ENCODE peak calls at places on chromosomes 13 and 19, in four cellular contexts. One of them, this sample, is unnamed. For H3K27me3, the result is how much of the 10 kb centered on the place peaks cover.

GRCh38 chr19:14985133-14985532 is 5.5 kb upstream of the SLC1A6 start:
- DNase-seq in esophagus muscularis mucosa: no peak
- DNase-seq in NT2/D1: no peak
- DNase-seq in upper lobe of left lung: no peak
- DNase-seq in this sample: no peak

GRCh38 chr19:29752450-29753025 is 37.5 kb upstream of the C19orf12 start:
- DNase-seq in esophagus muscularis mucosa: no peak
- DNase-seq in upper lobe of left lung: no peak
- DNase-seq in NT2/D1: no peak
- DNase-seq in this sample: no peak

GRCh38 chr13:45143346-45143751 is 23.0 kb downstream of the GTF2F2 start:
- DNase-seq in esophagus muscularis mucosa: no peak
- DNase-seq in NT2/D1: no peak
- DNase-seq in upper lobe of left lung: no peak
- DNase-seq in this sample: no peak

GRCh38 chr19:17226002-17226933 is at the start of gene OCEL1:
- DNase-seq in NT2/D1: peak
- DNase-seq in esophagus muscularis mucosa: peak
- DNase-seq in upper lobe of left lung: peak
- DNase-seq in this sample: peak

GRCh38 chr19:6833166-6833790 is 54.1 kb upstream of the ADGRE1 start:
- DNase-seq in upper lobe of left lung: no peak
- DNase-seq in esophagus muscularis mucosa: no peak
- DNase-seq in NT2/D1: no peak
- DNase-seq in this sample: no peak

GRCh38 chr19:53101518-53101917 is 1.7 kb downstream of the ZNF160 start:
- DNase-seq in upper lobe of left lung: no peak
- DNase-seq in NT2/D1: no peak
- DNase-seq in esophagus muscularis mucosa: no peak
- DNase-seq in this sample: no peak

GRCh38 chr19:45668342-45668871 is 386 bp downstream of the GIPR start:
- DNase-seq in NT2/D1: no peak
- DNase-seq in upper lobe of left lung: peak
- DNase-seq in esophagus muscularis mucosa: no peak
- DNase-seq in this sample: no peak

GRCh38 chr13:43269037-43269476 is 245.7 kb downstream of the DNAJC15 start:
- DNase-seq in esophagus muscularis mucosa: peak
- DNase-seq in NT2/D1: no peak
- DNase-seq in upper lobe of left lung: no peak
- DNase-seq in this sample: no peak

GRCh38 chr19:46574533-46574932 is 26.6 kb upstream of the CALM3 start:
- DNase-seq in upper lobe of left lung: no peak
- DNase-seq in esophagus muscularis mucosa: no peak
- DNase-seq in NT2/D1: no peak
- DNase-seq in this sample: no peak

DNA sequence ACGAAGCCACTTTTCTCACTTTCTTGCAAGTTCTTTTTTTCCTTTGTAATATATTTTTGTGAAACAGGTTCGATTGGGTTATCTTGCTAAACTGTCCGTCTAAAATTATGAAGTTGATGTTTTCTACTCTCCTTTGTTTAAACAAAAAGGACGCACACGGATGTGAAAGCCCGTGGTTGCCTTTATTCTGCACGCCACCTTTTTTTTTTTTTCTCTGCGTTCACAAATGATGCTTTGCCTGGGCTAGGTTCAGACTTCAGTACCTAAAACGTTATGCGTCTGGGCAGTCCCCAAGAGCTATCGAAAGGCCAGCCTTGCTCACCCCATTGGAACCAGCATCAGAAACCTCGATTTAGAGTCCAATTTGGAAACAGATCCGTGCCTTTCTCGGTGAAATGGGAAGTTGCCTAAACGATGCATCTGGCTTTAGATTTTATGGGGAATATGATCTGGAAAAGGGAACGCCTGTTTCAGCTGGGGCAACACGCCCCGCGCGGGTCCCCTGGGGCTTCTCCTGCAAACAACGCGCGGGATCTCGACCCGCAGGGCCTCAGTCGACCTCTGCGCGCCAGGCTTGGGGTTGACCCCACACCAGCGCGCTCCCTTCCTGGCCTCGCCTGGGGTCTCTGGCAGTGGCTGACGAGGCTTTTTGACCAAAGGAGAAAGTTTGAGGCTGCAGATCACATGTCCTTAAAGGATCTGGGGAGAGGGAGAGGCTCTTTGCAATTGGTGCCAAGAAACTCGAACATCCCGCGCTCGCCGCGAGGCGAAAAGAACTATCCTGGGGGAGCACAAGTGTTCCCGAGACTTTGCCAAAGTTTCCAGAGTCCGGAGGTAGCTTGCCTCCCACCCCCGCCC is 114.0 kb downstream of the KCNRG start:
- DNase-seq in NT2/D1: no peak
- DNase-seq in upper lobe of left lung: peak
- DNase-seq in esophagus muscularis mucosa: no peak
- DNase-seq in this sample: no peak
- H3K27me3 ChIP-seq in NT2/D1: half or more
- H3K27me3 ChIP-seq in upper lobe of left lung: under half
- H3K27me3 ChIP-seq in esophagus muscularis mucosa: under half
- H3K27me3 ChIP-seq in this sample: half or more

GRCh38 chr19:13633522-13633922 is 127.2 kb upstream of the CACNA1A start:
- DNase-seq in NT2/D1: no peak
- DNase-seq in esophagus muscularis mucosa: no peak
- DNase-seq in upper lobe of left lung: no peak
- DNase-seq in this sample: no peak

GRCh38 chr19:13637664-13638063 is 126.7 kb upstream of the MRI1 start:
- DNase-seq in upper lobe of left lung: no peak
- DNase-seq in esophagus muscularis mucosa: no peak
- DNase-seq in NT2/D1: no peak
- DNase-seq in this sample: no peak

GRCh38 chr19:13629687-13630357 is 123.5 kb upstream of the CACNA1A start:
- DNase-seq in NT2/D1: no peak
- DNase-seq in upper lobe of left lung: no peak
- DNase-seq in esophagus muscularis mucosa: no peak
- DNase-seq in this sample: no peak

GRCh38 chr19:13634658-13635057 is 128.4 kb upstream of the CACNA1A start:
- DNase-seq in esophagus muscularis mucosa: no peak
- DNase-seq in NT2/D1: no peak
- DNase-seq in upper lobe of left lung: no peak
- DNase-seq in this sample: no peak

GRCh38 chr19:13633109-13633508 is 126.8 kb upstream of the CACNA1A start:
- DNase-seq in esophagus muscularis mucosa: no peak
- DNase-seq in upper lobe of left lung: no peak
- DNase-seq in NT2/D1: no peak
- DNase-seq in this sample: no peak
- H3K27me3 ChIP-seq in esophagus muscularis mucosa: under half
- H3K27me3 ChIP-seq in upper lobe of left lung: under half
- H3K27me3 ChIP-seq in NT2/D1: under half
- H3K27me3 ChIP-seq in this sample: under half

DNA sequence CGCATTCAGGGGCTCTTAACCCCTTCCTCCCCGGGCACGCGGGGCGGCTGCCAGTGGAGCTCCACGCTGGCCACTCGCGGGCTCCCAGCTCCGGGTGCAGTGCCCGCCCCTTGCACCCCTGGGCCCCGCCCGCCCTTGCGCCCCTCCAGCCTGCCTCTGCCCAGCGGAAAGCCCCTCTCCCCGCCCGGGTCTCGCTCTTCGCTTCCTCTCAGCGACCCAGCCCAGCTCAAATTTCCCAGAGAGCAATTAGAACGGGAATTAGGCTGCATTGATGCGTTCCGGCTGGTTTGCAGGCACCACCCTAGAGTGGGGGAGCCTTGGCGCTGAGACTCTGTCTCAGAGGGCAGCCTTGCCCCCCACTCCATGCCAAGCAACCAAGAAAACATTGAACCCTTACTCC is 1.8 kb upstream of the GSX1 start:
- DNase-seq in esophagus muscularis mucosa: no peak
- DNase-seq in NT2/D1: no peak
- DNase-seq in upper lobe of left lung: peak
- DNase-seq in this sample: no peak
- H3K27me3 ChIP-seq in esophagus muscularis mucosa: under half
- H3K27me3 ChIP-seq in NT2/D1: half or more
- H3K27me3 ChIP-seq in upper lobe of left lung: under half
- H3K27me3 ChIP-seq in this sample: under half

GRCh38 chr13:108734676-108735075 is 105.3 kb downstream of the MYO16 start:
- DNase-seq in esophagus muscularis mucosa: no peak
- DNase-seq in upper lobe of left lung: no peak
- DNase-seq in NT2/D1: peak
- DNase-seq in this sample: no peak
- H3K27me3 ChIP-seq in esophagus muscularis mucosa: under half
- H3K27me3 ChIP-seq in upper lobe of left lung: under half
- H3K27me3 ChIP-seq in NT2/D1: under half
- H3K27me3 ChIP-seq in this sample: under half

GRCh38 chr19:35620001-35620400 is 7.5 kb downstream of the HAUS5 start:
- DNase-seq in NT2/D1: no peak
- DNase-seq in upper lobe of left lung: peak
- DNase-seq in esophagus muscularis mucosa: no peak
- DNase-seq in this sample: no peak
- H3K27me3 ChIP-seq in NT2/D1: under half
- H3K27me3 ChIP-seq in upper lobe of left lung: under half
- H3K27me3 ChIP-seq in esophagus muscularis mucosa: under half
- H3K27me3 ChIP-seq in this sample: under half

DNA sequence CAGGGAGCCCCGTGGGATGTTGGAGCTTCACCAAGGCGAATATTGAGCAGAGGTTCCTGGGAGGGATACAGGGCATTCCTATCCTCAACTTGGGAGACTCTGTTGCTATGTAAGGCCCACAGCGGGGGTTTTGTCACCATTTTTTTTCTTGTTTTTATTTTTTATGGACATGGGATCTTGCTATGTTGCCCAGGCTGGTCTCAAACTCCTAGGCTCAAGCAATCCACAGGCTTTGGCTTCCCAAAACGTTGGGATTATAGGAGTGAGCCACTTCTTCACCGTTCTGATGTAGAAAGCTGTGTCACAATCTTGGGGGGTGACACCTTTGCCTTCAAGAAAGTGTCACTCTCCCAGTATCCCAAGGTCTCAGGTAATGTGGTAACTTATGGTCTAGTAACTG is 2.6 kb downstream of the DLL3 start:
- DNase-seq in esophagus muscularis mucosa: no peak
- DNase-seq in upper lobe of left lung: no peak
- DNase-seq in NT2/D1: no peak
- DNase-seq in this sample: no peak
- H3K27me3 ChIP-seq in esophagus muscularis mucosa: under half
- H3K27me3 ChIP-seq in upper lobe of left lung: under half
- H3K27me3 ChIP-seq in NT2/D1: half or more
- H3K27me3 ChIP-seq in this sample: half or more

DNA sequence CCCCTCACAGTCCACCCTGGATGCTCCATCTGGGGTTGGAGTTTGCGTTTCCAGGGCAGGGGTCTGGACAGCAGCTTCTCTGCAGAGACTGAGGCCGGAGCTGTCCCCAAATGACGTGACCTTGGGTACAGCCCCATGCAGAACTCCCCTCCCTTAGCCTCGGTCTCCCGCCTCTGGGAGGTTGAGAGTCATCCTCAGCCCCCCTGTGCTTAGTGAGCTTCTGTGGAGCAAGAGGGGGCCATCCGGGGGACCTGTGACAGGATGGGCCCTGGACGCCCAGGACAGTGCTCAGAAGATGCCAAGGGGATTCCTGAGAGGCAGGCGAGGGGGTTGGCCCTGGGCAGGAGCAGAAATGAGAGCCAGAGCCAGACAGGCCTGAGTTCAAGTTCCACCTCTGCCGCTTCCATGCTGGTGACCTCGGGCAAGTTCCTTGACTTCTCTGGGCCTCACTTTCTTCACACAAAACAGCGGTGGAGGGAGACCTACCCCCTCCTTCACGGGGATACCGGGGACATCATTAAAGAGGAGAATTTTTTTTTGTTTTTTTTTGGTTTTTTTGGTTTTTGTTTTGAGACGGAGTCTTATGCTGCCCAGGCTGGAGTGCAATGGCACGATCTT is 20.3 kb downstream of the SMIM24 start:
- DNase-seq in NT2/D1: no peak
- DNase-seq in upper lobe of left lung: no peak
- DNase-seq in esophagus muscularis mucosa: no peak
- DNase-seq in this sample: no peak
- H3K27me3 ChIP-seq in NT2/D1: under half
- H3K27me3 ChIP-seq in upper lobe of left lung: under half
- H3K27me3 ChIP-seq in esophagus muscularis mucosa: under half
- H3K27me3 ChIP-seq in this sample: under half

GRCh38 chr13:113088691-113089020 is 16.9 kb upstream of the F7 start:
- DNase-seq in NT2/D1: no peak
- DNase-seq in esophagus muscularis mucosa: no peak
- DNase-seq in upper lobe of left lung: no peak
- DNase-seq in this sample: no peak
- H3K27me3 ChIP-seq in NT2/D1: under half
- H3K27me3 ChIP-seq in esophagus muscularis mucosa: under half
- H3K27me3 ChIP-seq in upper lobe of left lung: under half
- H3K27me3 ChIP-seq in this sample: under half